ENCODE peak calls at places on chromosome 4, in seven cellular contexts. One of them, this sample, is unnamed.
A peak's percentile ranks its signal among the peaks of the same experiment; 100 is the strongest.

GRCh38 chr4:7398104-7398423 is 36.7 kb downstream of the PSAPL1 start:
- DNase-seq in GM03348: no peak
- DNase-seq in T-helper 2 cell: no peak
- DNase-seq in NCI-H510A treated with DMSO at 0.1 percent for 48 hours: peak; percentile 82
- DNase-seq in CD4-positive, alpha-beta T cell: no peak
- DNase-seq in cardiac muscle cell: peak; percentile 33
- DNase-seq in NCI-H345: peak; percentile 90
- DNase-seq in this sample: peak; percentile 76

GRCh38 chr4:98570160-98570797 is 88.1 kb downstream of the TSPAN5 start:
- DNase-seq in NCI-H345: no peak
- DNase-seq in GM03348: no peak
- DNase-seq in NCI-H510A treated with DMSO at 0.1 percent for 48 hours: no peak
- DNase-seq in CD4-positive, alpha-beta T cell: no peak
- DNase-seq in T-helper 2 cell: no peak
- DNase-seq in cardiac muscle cell: peak; percentile 72
- DNase-seq in this sample: no peak

GRCh38 chr4:43089730-43090129 is 197.2 kb downstream of the GRXCR1 start:
- DNase-seq in cardiac muscle cell: no peak
- DNase-seq in GM03348: no peak
- DNase-seq in T-helper 2 cell: no peak
- DNase-seq in NCI-H510A treated with DMSO at 0.1 percent for 48 hours: no peak
- DNase-seq in NCI-H345: no peak
- DNase-seq in CD4-positive, alpha-beta T cell: no peak
- DNase-seq in this sample: no peak

GRCh38 chr4:146243141-146243882 is 29.0 kb downstream of the REELD1 start:
- DNase-seq in T-helper 2 cell: peak; percentile 54
- DNase-seq in GM03348: no peak
- DNase-seq in CD4-positive, alpha-beta T cell: peak; percentile 20
- DNase-seq in NCI-H510A treated with DMSO at 0.1 percent for 48 hours: no peak
- DNase-seq in cardiac muscle cell: peak; percentile 20
- DNase-seq in NCI-H345: no peak
- DNase-seq in this sample: no peak

GRCh38 chr4:106698621-106699195 is 330.1 kb upstream of the GIMD1 start:
- DNase-seq in GM03348: no peak
- DNase-seq in NCI-H345: no peak
- DNase-seq in CD4-positive, alpha-beta T cell: no peak
- DNase-seq in cardiac muscle cell: no peak
- DNase-seq in NCI-H510A treated with DMSO at 0.1 percent for 48 hours: no peak
- DNase-seq in T-helper 2 cell: no peak
- DNase-seq in this sample: no peak

GRCh38 chr4:40629401-40630334 is at the start of gene RBM47:
- DNase-seq in NCI-H345: peak; percentile 27
- DNase-seq in cardiac muscle cell: peak; percentile 79
- DNase-seq in CD4-positive, alpha-beta T cell: peak; percentile 26
- DNase-seq in NCI-H510A treated with DMSO at 0.1 percent for 48 hours: peak; percentile 56
- DNase-seq in GM03348: peak; percentile 80
- DNase-seq in T-helper 2 cell: peak; percentile 71
- DNase-seq in this sample: peak; percentile 80

GRCh38 chr4:25022198-25022597 is 8.5 kb downstream of the LGI2 start:
- DNase-seq in NCI-H510A treated with DMSO at 0.1 percent for 48 hours: no peak
- DNase-seq in T-helper 2 cell: no peak
- DNase-seq in NCI-H345: no peak
- DNase-seq in cardiac muscle cell: no peak
- DNase-seq in CD4-positive, alpha-beta T cell: no peak
- DNase-seq in GM03348: no peak
- DNase-seq in this sample: no peak

GRCh38 chr4:25308266-25308665 is 4.3 kb upstream of the ZCCHC4 start:
- DNase-seq in CD4-positive, alpha-beta T cell: no peak
- DNase-seq in T-helper 2 cell: no peak
- DNase-seq in cardiac muscle cell: no peak
- DNase-seq in GM03348: no peak
- DNase-seq in NCI-H345: no peak
- DNase-seq in NCI-H510A treated with DMSO at 0.1 percent for 48 hours: no peak
- DNase-seq in this sample: no peak

GRCh38 chr4:102343964-102344519 is 1.2 kb downstream of the SLC39A8 start:
- DNase-seq in NCI-H510A treated with DMSO at 0.1 percent for 48 hours: peak; percentile 33
- DNase-seq in T-helper 2 cell: peak; percentile 71
- DNase-seq in CD4-positive, alpha-beta T cell: no peak
- DNase-seq in cardiac muscle cell: no peak
- DNase-seq in GM03348: no peak
- DNase-seq in NCI-H345: no peak
- DNase-seq in this sample: no peak